ENCODE peak calls at places on chromosomes 12 and 14, in five cellular contexts. E is A549, W is transverse colon, B is psoas muscle, G is spleen. I is an unnamed sample. For H3K4me1 and H3K9me3, the result is how much of the 10 kb centered on the place peaks cover.

GRCh38 chr14:103134919-103135318 is 11.7 kb downstream of the TNFAIP2 start:
- DNase-seq in B (no peak), E (no peak), W (no peak), G (no peak), I (no peak)

GRCh38 chr14:98580131-98580678 is 691.8 kb downstream of the BCL11B start:
- DNase-seq in G (no peak), W (no peak), B (no peak), E (no peak), I (no peak)

GRCh38 chr14:82075566-82075965 is 541.9 kb upstream of the SEL1L start:
- DNase-seq in G (no peak), B (no peak), E (no peak), W (no peak), I (peak)

GRCh38 chr12:20452496-20452895 is 84.2 kb downstream of the PDE3A start:
- DNase-seq in W (no peak), G (no peak), B (no peak), E (no peak), I (no peak)

GRCh38 chr14:22887990-22888378 is 5.0 kb downstream of the REM2 start:
- DNase-seq in G (peak), B (no peak), W (peak), E (no peak), I (no peak)

GRCh38 chr12:13654456-13654855 is 326.9 kb downstream of the GRIN2B start:
- DNase-seq in E (no peak), G (no peak), W (no peak), B (no peak), I (no peak)

GRCh38 chr14:28382460-28383220 is 383.9 kb upstream of the FOXG1 start:
- DNase-seq in B (no peak), W (no peak), E (peak), G (no peak), I (no peak)

GRCh38 chr14:33567003-33567735 is 383.7 kb downstream of the EGLN3 start:
- DNase-seq in W (no peak), G (no peak), B (no peak), E (no peak), I (no peak)

GRCh38 chr14:60222820-60223219 is 26.2 kb upstream of the PPM1A start:
- DNase-seq in B (peak), E (no peak), W (no peak), G (no peak), I (peak)

GRCh38 chr12:98399532-98399931 is 115.9 kb upstream of the TMPO start:
- DNase-seq in E (peak), W (no peak), G (no peak), B (no peak), I (no peak)

GRCh38 chr14:89331398-89331797 is 85.6 kb downstream of the FOXN3 start:
- DNase-seq in E (no peak), W (no peak), B (no peak), G (no peak), I (no peak)

GRCh38 chr14:54955143-54955542 is 52.5 kb upstream of the GCH1 start:
- DNase-seq in G (no peak), E (no peak), W (no peak), B (no peak), I (no peak)

GRCh38 chr12:130994821-130995375 is 41.2 kb downstream of the ADGRD1 start:
- DNase-seq in W (no peak), B (no peak), G (peak), E (no peak), I (no peak)

GRCh38 chr14:70651522-70651921 is 9.8 kb downstream of the TTC9 start:
- DNase-seq in B (no peak), E (no peak), G (no peak), W (no peak), I (no peak)

GRCh38 chr14:70645892-70646291 is 4.2 kb downstream of the TTC9 start:
- DNase-seq in E (no peak), W (no peak), G (no peak), B (no peak), I (no peak)

GRCh38 chr14:70649803-70650202 is 8.1 kb downstream of the TTC9 start:
- DNase-seq in W (no peak), G (no peak), B (no peak), E (no peak), I (no peak)

GRCh38 chr14:70646705-70647104 is 5.0 kb downstream of the TTC9 start:
- DNase-seq in W (no peak), E (no peak), G (no peak), B (no peak), I (no peak)

DNA sequence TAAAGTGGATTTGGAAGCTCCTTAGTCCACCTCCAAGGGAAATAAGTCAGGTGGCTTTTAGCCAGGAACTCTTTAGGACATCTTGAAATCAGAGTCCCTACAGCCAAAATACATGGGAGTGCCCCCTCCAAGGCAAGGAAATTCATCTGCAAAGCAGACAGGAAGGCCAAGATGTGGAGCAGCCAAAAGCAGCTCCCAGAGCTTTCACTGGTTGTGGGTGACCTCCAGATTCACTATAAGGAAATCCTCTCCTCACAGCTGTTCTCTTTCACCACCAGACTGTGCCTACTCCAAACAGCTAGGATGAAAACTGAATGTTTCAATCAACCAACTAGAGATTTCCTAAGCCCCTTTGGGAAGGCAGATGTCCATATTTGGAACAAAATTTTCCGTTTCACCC is 6.7 kb downstream of the TTC9 start:
- DNase-seq in B (no peak), W (no peak), E (no peak), G (no peak), I (peak)
- H3K4me1 ChIP-seq in B (under half), W (under half), E (under half), G (under half), I (under half)

GRCh38 chr12:38120438-38120837 is 196.1 kb upstream of the ALG10B start:
- DNase-seq in G (no peak), B (no peak), W (no peak), E (no peak), I (no peak)

GRCh38 chr12:38124247-38125012 is 192.1 kb upstream of the ALG10B start:
- DNase-seq in G (no peak), E (peak), B (no peak), W (peak), I (no peak)

GRCh38 chr12:38118632-38119031 is 197.9 kb upstream of the ALG10B start:
- DNase-seq in B (no peak), W (no peak), G (no peak), E (no peak), I (no peak)

GRCh38 chr12:38123566-38124246 is 192.9 kb upstream of the ALG10B start:
- DNase-seq in B (no peak), W (no peak), E (no peak), G (no peak), I (no peak)
- H3K9me3 ChIP-seq in B (under half), W (under half), E (under half), G (under half), I (under half)

DNA sequence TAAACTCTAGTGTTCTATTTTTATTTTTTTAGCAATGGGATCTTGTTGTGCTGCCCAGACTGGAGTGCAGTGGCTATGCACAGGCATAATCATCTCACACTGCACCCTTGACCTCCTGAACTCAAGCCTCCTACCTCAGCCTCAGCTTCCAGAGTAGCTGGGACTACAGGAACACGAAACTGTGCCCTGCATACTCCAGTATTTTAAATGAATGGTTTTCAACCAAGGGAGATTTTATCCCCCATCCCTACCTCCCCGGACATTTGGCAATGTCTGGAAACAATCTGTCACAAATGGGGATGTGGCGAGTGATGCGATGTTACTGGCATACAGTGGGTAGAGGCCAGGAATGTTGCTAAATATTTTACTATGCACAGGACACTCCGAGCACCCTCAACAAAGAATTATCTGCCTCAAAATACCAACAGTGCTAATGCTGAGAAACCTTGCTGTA is 2.1 kb downstream of the CBX5 start:
- DNase-seq in G (no peak), W (no peak), E (no peak), B (no peak), I (no peak)
- H3K4me1 ChIP-seq in G (under half), W (under half), E (under half), B (under half), I (under half)

GRCh38 chr14:105805701-105806100 is 279.3 kb downstream of the TMEM121 start:
- DNase-seq in G (no peak), W (no peak), B (no peak), E (no peak), I (no peak)
- H3K9me3 ChIP-seq in G (under half), W (under half), B (under half), E (under half), I (under half)

GRCh38 chr12:92541024-92541423 is 161.8 kb upstream of the PLEKHG7 start:
- DNase-seq in W (no peak), B (no peak), G (no peak), E (no peak), I (no peak)

GRCh38 chr12:92543359-92543758 is 159.4 kb upstream of the PLEKHG7 start:
- DNase-seq in B (no peak), G (no peak), W (peak), E (no peak), I (no peak)

GRCh38 chr12:92538970-92539749 is 163.6 kb upstream of the PLEKHG7 start:
- DNase-seq in W (no peak), B (no peak), G (no peak), E (no peak), I (no peak)

GRCh38 chr12:92537235-92537960 is 165.4 kb upstream of the PLEKHG7 start:
- DNase-seq in G (no peak), B (no peak), E (no peak), W (no peak), I (no peak)

DNA sequence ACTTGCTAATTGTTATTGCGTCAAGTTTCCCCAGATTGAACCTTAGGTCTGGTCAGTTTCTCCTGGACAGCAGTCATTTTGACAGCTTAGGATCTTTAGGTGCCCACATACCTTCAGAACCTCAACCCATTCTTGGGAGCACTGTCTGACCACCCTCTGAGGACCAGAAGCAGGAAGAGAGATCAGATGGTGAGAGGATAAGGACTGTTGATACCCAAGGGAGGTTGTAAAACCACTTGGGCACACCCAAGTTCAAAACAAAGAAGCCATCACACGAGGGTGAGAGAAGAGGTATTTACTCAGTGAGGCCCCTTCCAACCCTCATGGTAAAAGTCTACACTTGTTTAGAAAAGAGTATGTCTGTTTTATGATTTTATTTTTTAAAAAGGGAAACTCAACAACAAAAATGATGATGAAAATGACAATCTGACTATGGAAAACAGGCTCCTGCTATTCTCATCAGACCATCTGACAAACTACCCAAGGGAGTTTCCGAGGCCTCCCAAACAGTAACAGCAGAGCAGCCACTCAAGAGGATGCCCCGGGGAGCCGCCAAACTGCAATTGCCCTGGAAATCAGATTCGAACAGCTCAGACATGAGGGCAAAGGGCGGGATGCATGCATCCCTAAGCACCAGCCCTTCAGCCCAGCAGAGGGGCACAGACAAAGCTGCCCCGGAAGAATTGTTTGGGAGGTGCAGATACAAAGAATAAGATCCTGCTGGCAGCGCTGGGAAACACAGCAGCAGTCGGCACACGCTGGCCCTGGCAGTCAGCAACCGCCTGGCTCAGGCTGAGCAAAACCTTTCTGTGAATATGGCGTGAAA is 162.6 kb upstream of the PLEKHG7 start:
- DNase-seq in W (no peak), G (peak), B (no peak), E (no peak), I (peak)
- H3K4me1 ChIP-seq in W (under half), G (half or more), B (under half), E (under half), I (under half)

DNA sequence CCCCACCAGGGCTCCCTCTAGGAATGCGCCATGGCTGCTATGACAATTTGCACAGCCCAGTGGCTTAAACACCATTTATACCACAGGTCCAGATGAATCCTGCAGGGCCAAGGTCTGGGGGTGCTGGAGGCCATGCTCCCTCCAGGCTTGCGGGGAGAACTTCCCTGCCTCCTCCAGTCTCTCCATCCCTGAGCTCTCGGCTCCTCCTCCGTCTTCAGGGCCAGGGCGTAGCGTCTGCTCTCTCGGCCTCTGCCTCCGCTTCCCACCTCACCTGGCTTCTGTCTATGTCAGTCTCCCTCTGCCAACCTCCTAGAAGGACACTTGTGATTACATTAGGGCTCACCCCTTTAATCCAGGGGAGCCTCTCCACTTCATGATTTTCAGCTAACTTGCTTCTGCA is 401.3 kb downstream of the TMEM121 start:
- DNase-seq in G (peak), W (peak), E (no peak), B (no peak), I (no peak)
- H3K9me3 ChIP-seq in G (under half), W (under half), E (under half), B (under half), I (under half)

DNA sequence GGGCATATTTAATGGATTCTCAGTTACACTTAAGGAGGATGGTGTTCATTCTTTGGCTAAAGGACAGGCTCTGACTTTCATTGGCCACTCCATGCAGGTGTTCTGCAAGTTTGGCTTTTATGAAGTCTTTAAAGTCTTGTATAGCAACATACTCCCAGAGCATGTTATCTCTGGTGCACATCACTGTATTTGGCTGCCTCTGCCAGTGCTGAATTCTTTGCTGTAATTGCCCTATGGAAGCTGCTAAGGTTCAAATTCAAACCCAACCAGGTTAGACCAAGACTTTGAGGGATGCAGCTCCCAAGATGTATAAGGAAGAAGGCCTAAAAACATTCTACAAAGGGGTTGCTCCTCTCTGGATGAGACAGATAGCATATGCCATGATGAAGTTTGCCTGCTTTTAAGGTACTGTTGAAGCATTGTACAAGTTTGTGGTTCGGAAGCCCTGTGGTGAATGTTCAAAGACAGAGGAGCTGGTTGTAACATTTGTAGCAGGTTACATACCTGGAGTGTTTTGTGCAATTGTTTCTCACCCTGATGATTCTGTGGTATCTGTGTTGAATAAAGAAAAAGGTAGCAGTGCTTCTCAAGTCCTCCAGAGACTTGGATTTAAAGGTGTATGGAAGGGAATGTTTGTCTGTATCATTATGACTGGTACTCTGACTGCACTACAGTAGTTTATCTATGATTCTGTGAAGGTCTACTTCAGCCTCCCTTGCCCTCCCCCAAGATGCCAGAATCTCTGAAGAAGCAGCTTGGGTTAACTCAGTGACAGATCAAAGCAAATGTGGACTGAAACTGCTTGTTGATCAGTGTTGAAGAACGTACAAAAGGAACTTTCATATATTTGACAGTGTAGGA is 19.4 kb downstream of the TMEM116 start:
- DNase-seq in E (no peak), B (no peak), W (no peak), G (no peak), I (no peak)
- H3K4me1 ChIP-seq in E (under half), B (under half), W (under half), G (half or more), I (under half)

GRCh38 chr12:99974146-99974545 is 10.6 kb downstream of the ANKS1B start:
- DNase-seq in E (no peak), W (no peak), G (no peak), B (no peak), I (no peak)
- H3K9me3 ChIP-seq in E (under half), W (under half), G (under half), B (under half), I (under half)

DNA sequence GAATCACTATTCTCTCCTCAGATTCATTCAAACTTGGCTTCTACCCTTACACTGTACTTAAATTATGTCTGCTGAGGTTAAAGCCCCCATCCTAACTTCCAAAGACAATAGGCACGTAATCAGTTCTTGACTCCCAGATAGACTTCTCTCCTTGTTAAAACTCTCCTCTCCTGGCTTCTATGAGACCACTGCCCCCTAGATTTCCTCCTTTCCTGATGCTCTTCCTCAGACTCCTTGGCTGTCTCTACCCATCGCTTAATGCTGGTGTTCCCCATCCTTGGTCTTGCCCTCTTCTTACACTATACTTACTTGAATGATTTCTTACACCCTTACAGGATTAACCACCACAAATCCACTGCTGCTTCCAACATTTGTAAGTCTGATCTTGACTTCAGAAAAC is 32.8 kb downstream of the TC2N start:
- DNase-seq in W (no peak), E (no peak), B (no peak), G (no peak), I (no peak)
- H3K4me1 ChIP-seq in W (under half), E (under half), B (under half), G (under half), I (under half)